ENCODE peak calls at places on chromosomes 2 and 18, in five cellular contexts. One of them, this sample, is unnamed.

GRCh38 chr2:44751754-44752479 is 189.6 kb upstream of the SIX3 start:
- DNase-seq in PC-9: no peak
- DNase-seq in astrocyte of the cerebellum: no peak
- DNase-seq in mesothelial cell of epicardium: no peak
- DNase-seq in cardiac muscle cell: no peak
- DNase-seq in this sample: peak

GRCh38 chr2:20614201-20615045 is 36.5 kb downstream of the HS1BP3 start:
- DNase-seq in PC-9: peak
- DNase-seq in astrocyte of the cerebellum: peak
- DNase-seq in mesothelial cell of epicardium: no peak
- DNase-seq in cardiac muscle cell: no peak
- DNase-seq in this sample: peak

GRCh38 chr2:136134126-136134525 is 16.2 kb upstream of the CXCR4 start:
- DNase-seq in PC-9: no peak
- DNase-seq in astrocyte of the cerebellum: no peak
- DNase-seq in mesothelial cell of epicardium: no peak
- DNase-seq in cardiac muscle cell: no peak
- DNase-seq in this sample: no peak

GRCh38 chr2:125561302-125561701 is 1094.7 kb upstream of the GYPC start:
- DNase-seq in PC-9: no peak
- DNase-seq in astrocyte of the cerebellum: no peak
- DNase-seq in mesothelial cell of epicardium: no peak
- DNase-seq in cardiac muscle cell: no peak
- DNase-seq in this sample: no peak

GRCh38 chr18:45085916-45086624 is 405.4 kb downstream of the SETBP1 start:
- DNase-seq in PC-9: no peak
- DNase-seq in astrocyte of the cerebellum: no peak
- DNase-seq in mesothelial cell of epicardium: no peak
- DNase-seq in cardiac muscle cell: no peak
- DNase-seq in this sample: no peak

GRCh38 chr2:124798551-124798950 is 773.5 kb downstream of the CNTNAP5 start:
- DNase-seq in PC-9: no peak
- DNase-seq in astrocyte of the cerebellum: no peak
- DNase-seq in mesothelial cell of epicardium: no peak
- DNase-seq in cardiac muscle cell: peak
- DNase-seq in this sample: no peak

GRCh38 chr2:38600242-38600891 is 2.4 kb downstream of the HNRNPLL start:
- DNase-seq in PC-9: no peak
- DNase-seq in astrocyte of the cerebellum: no peak
- DNase-seq in mesothelial cell of epicardium: no peak
- DNase-seq in cardiac muscle cell: peak
- DNase-seq in this sample: peak

GRCh38 chr18:79986726-79987125 is 1.6 kb downstream of the TXNL4A start:
- DNase-seq in PC-9: no peak
- DNase-seq in astrocyte of the cerebellum: no peak
- DNase-seq in mesothelial cell of epicardium: no peak
- DNase-seq in cardiac muscle cell: no peak
- DNase-seq in this sample: no peak

GRCh38 chr2:32741575-32741974 is 113.7 kb downstream of the TTC27 start:
- DNase-seq in PC-9: no peak
- DNase-seq in astrocyte of the cerebellum: no peak
- DNase-seq in mesothelial cell of epicardium: no peak
- DNase-seq in cardiac muscle cell: no peak
- DNase-seq in this sample: no peak

GRCh38 chr2:15142069-15142689 is 419.0 kb downstream of the NBAS start:
- DNase-seq in PC-9: no peak
- DNase-seq in astrocyte of the cerebellum: no peak
- DNase-seq in mesothelial cell of epicardium: no peak
- DNase-seq in cardiac muscle cell: no peak
- DNase-seq in this sample: no peak

GRCh38 chr2:69994166-69994565 is 32.7 kb upstream of the ASPRV1 start:
- DNase-seq in PC-9: no peak
- DNase-seq in astrocyte of the cerebellum: no peak
- DNase-seq in mesothelial cell of epicardium: no peak
- DNase-seq in cardiac muscle cell: no peak
- DNase-seq in this sample: no peak

GRCh38 chr2:149080964-149081363 is 42.5 kb downstream of the LYPD6B start:
- DNase-seq in PC-9: peak
- DNase-seq in astrocyte of the cerebellum: no peak
- DNase-seq in mesothelial cell of epicardium: no peak
- DNase-seq in cardiac muscle cell: no peak
- DNase-seq in this sample: no peak

GRCh38 chr18:50429207-50429948 is 54.5 kb downstream of the SKA1 start:
- DNase-seq in PC-9: no peak
- DNase-seq in astrocyte of the cerebellum: peak
- DNase-seq in mesothelial cell of epicardium: no peak
- DNase-seq in cardiac muscle cell: peak
- DNase-seq in this sample: no peak
- TF ChIP-seq CTCF in PC-9: peak
- TF ChIP-seq CTCF in astrocyte of the cerebellum: peak
- TF ChIP-seq CTCF in mesothelial cell of epicardium: peak
- TF ChIP-seq CTCF in cardiac muscle cell: peak
- TF ChIP-seq CTCF in this sample: peak

GRCh38 chr18:49461602-49461977 is 1.1 kb upstream of the DYM start:
- DNase-seq in PC-9: no peak
- DNase-seq in astrocyte of the cerebellum: no peak
- DNase-seq in mesothelial cell of epicardium: no peak
- DNase-seq in cardiac muscle cell: no peak
- DNase-seq in this sample: no peak

GRCh38 chr18:49467599-49467998 is 7.2 kb upstream of the DYM start:
- DNase-seq in PC-9: no peak
- DNase-seq in astrocyte of the cerebellum: no peak
- DNase-seq in mesothelial cell of epicardium: no peak
- DNase-seq in cardiac muscle cell: no peak
- DNase-seq in this sample: no peak

GRCh38 chr18:49460958-49461601 is 635 bp upstream of the DYM start:
- DNase-seq in PC-9: no peak
- DNase-seq in astrocyte of the cerebellum: no peak
- DNase-seq in mesothelial cell of epicardium: no peak
- DNase-seq in cardiac muscle cell: peak
- DNase-seq in this sample: no peak

GRCh38 chr18:49467019-49467563 is 6.6 kb upstream of the DYM start:
- DNase-seq in PC-9: no peak
- DNase-seq in astrocyte of the cerebellum: no peak
- DNase-seq in mesothelial cell of epicardium: no peak
- DNase-seq in cardiac muscle cell: no peak
- DNase-seq in this sample: no peak

GRCh38 chr18:49464718-49465598 is 4.5 kb upstream of the DYM start:
- DNase-seq in PC-9: no peak
- DNase-seq in astrocyte of the cerebellum: no peak
- DNase-seq in mesothelial cell of epicardium: no peak
- DNase-seq in cardiac muscle cell: peak
- DNase-seq in this sample: no peak
- TF ChIP-seq CTCF in PC-9: no peak
- TF ChIP-seq CTCF in astrocyte of the cerebellum: no peak
- TF ChIP-seq CTCF in mesothelial cell of epicardium: no peak
- TF ChIP-seq CTCF in cardiac muscle cell: no peak
- TF ChIP-seq CTCF in this sample: no peak

DNA sequence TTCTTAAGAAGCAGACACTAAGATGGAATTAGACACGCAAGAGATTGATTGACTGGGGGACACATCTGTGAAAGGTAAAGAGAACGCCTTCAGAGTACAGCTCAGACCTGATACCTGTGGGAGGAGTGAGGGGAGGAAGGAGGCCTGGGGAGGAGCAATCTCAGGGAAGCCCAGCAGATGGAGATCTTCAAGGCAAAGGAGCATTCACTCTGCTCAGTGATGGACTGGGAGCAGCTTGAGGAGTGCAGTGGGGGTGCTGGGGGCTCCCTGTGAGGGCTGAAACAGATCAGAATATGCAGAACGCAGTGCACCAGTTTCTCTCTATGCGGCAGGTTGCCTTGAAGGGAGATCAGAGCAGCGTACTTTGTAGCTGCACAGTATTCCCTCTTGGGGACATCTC is 103.7 kb upstream of the ATP8B1 start:
- DNase-seq in PC-9: no peak
- DNase-seq in astrocyte of the cerebellum: no peak
- DNase-seq in mesothelial cell of epicardium: no peak
- DNase-seq in cardiac muscle cell: no peak
- DNase-seq in this sample: no peak
- TF ChIP-seq CTCF in PC-9: peak
- TF ChIP-seq CTCF in astrocyte of the cerebellum: peak
- TF ChIP-seq CTCF in mesothelial cell of epicardium: no peak
- TF ChIP-seq CTCF in cardiac muscle cell: no peak
- TF ChIP-seq CTCF in this sample: no peak

GRCh38 chr18:28018361-28018760 is 158.6 kb downstream of the CDH2 start:
- DNase-seq in PC-9: no peak
- DNase-seq in astrocyte of the cerebellum: no peak
- DNase-seq in mesothelial cell of epicardium: no peak
- DNase-seq in cardiac muscle cell: no peak
- DNase-seq in this sample: no peak

GRCh38 chr18:28009589-28009988 is 167.3 kb downstream of the CDH2 start:
- DNase-seq in PC-9: no peak
- DNase-seq in astrocyte of the cerebellum: no peak
- DNase-seq in mesothelial cell of epicardium: no peak
- DNase-seq in cardiac muscle cell: no peak
- DNase-seq in this sample: no peak

GRCh38 chr18:28007841-28008240 is 169.1 kb downstream of the CDH2 start:
- DNase-seq in PC-9: no peak
- DNase-seq in astrocyte of the cerebellum: no peak
- DNase-seq in mesothelial cell of epicardium: no peak
- DNase-seq in cardiac muscle cell: peak
- DNase-seq in this sample: no peak

GRCh38 chr18:28015671-28016070 is 161.3 kb downstream of the CDH2 start:
- DNase-seq in PC-9: no peak
- DNase-seq in astrocyte of the cerebellum: no peak
- DNase-seq in mesothelial cell of epicardium: no peak
- DNase-seq in cardiac muscle cell: no peak
- DNase-seq in this sample: no peak

DNA sequence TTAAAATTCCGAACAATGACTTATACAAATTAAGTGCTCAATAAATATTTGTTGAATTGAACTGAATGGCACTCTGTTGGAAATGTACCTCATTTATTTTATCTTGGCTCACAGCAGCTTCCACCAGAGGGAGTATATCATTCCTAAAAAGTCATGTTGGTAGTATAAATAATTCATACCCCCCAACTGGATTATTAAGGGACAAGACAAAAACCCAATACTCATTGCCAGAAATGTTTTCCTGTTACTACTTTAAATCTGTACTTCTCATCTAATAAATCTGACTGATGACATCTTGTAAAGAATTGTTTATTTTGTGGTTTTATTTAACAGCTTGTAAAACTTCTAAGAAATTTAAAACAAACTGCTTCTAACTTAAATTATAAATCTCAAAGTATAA is 163.9 kb downstream of the CDH2 start:
- DNase-seq in PC-9: no peak
- DNase-seq in astrocyte of the cerebellum: no peak
- DNase-seq in mesothelial cell of epicardium: no peak
- DNase-seq in cardiac muscle cell: peak
- DNase-seq in this sample: no peak
- TF ChIP-seq CTCF in PC-9: peak
- TF ChIP-seq CTCF in astrocyte of the cerebellum: peak
- TF ChIP-seq CTCF in mesothelial cell of epicardium: no peak
- TF ChIP-seq CTCF in cardiac muscle cell: peak
- TF ChIP-seq CTCF in this sample: peak

GRCh38 chr2:100015849-100016248 is 126.5 kb downstream of the AFF3 start:
- DNase-seq in PC-9: no peak
- DNase-seq in astrocyte of the cerebellum: no peak
- DNase-seq in mesothelial cell of epicardium: no peak
- DNase-seq in cardiac muscle cell: no peak
- DNase-seq in this sample: no peak

GRCh38 chr2:100017633-100018032 is 124.8 kb downstream of the AFF3 start:
- DNase-seq in PC-9: no peak
- DNase-seq in astrocyte of the cerebellum: peak
- DNase-seq in mesothelial cell of epicardium: no peak
- DNase-seq in cardiac muscle cell: no peak
- DNase-seq in this sample: peak

GRCh38 chr2:100018794-100019193 is 123.6 kb downstream of the AFF3 start:
- DNase-seq in PC-9: no peak
- DNase-seq in astrocyte of the cerebellum: peak
- DNase-seq in mesothelial cell of epicardium: no peak
- DNase-seq in cardiac muscle cell: no peak
- DNase-seq in this sample: no peak

GRCh38 chr2:100018312-100018711 is 124.1 kb downstream of the AFF3 start:
- DNase-seq in PC-9: no peak
- DNase-seq in astrocyte of the cerebellum: no peak
- DNase-seq in mesothelial cell of epicardium: no peak
- DNase-seq in cardiac muscle cell: no peak
- DNase-seq in this sample: no peak

GRCh38 chr2:100016756-100017155 is 125.6 kb downstream of the AFF3 start:
- DNase-seq in PC-9: no peak
- DNase-seq in astrocyte of the cerebellum: no peak
- DNase-seq in mesothelial cell of epicardium: no peak
- DNase-seq in cardiac muscle cell: no peak
- DNase-seq in this sample: no peak
- TF ChIP-seq CTCF in PC-9: no peak
- TF ChIP-seq CTCF in astrocyte of the cerebellum: no peak
- TF ChIP-seq CTCF in mesothelial cell of epicardium: no peak
- TF ChIP-seq CTCF in cardiac muscle cell: no peak
- TF ChIP-seq CTCF in this sample: no peak

GRCh38 chr18:23778828-23779227 is 89.6 kb downstream of the LAMA3 start:
- DNase-seq in PC-9: no peak
- DNase-seq in astrocyte of the cerebellum: no peak
- DNase-seq in mesothelial cell of epicardium: no peak
- DNase-seq in cardiac muscle cell: no peak
- DNase-seq in this sample: no peak

GRCh38 chr18:23776306-23776705 is 87.1 kb downstream of the LAMA3 start:
- DNase-seq in PC-9: no peak
- DNase-seq in astrocyte of the cerebellum: no peak
- DNase-seq in mesothelial cell of epicardium: no peak
- DNase-seq in cardiac muscle cell: no peak
- DNase-seq in this sample: no peak

GRCh38 chr18:23784811-23785245 is 95.6 kb downstream of the LAMA3 start:
- DNase-seq in PC-9: peak
- DNase-seq in astrocyte of the cerebellum: peak
- DNase-seq in mesothelial cell of epicardium: no peak
- DNase-seq in cardiac muscle cell: peak
- DNase-seq in this sample: no peak

DNA sequence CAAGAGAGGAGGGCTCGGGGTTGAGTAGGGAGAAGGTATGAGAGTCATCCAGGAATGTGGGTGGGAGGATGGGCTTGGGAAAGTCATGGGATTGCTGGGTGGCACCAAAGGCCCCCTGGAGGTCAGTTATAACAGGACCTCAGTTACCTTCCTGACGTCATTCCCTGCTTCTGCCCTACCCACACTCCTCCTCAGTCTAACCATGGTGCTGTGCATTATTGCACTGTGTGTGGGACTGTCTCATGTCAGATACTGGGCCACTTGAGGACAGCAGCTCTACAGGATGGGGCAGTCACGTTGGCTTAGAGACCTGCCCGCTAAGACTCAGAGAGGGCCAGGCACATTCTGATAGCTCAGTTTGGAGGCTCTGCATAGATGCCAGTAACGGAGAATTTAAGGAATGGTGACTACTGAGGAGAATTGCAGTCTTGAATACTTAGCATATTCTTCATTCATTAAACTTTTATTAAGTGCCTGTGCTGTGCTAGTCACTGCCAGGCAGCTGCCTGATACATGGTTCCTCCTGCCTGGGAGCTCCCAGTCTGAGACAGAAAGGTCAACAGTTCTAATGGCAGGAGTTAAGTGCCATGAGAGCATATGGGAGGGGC is 90.5 kb downstream of the LAMA3 start:
- DNase-seq in PC-9: no peak
- DNase-seq in astrocyte of the cerebellum: no peak
- DNase-seq in mesothelial cell of epicardium: no peak
- DNase-seq in cardiac muscle cell: peak
- DNase-seq in this sample: no peak
- TF ChIP-seq CTCF in PC-9: no peak
- TF ChIP-seq CTCF in astrocyte of the cerebellum: no peak
- TF ChIP-seq CTCF in mesothelial cell of epicardium: no peak
- TF ChIP-seq CTCF in cardiac muscle cell: no peak
- TF ChIP-seq CTCF in this sample: no peak